ENCODE peak calls at places on chromosome 17, in ten cellular contexts. D, W, L, Q, X, J, S, Z, K and T are unnamed samples.

GRCh38 chr17:50478391-50479361 is at the start of gene RSAD1:
- DNase-seq in D (peak), W (peak), L (peak), Q (peak), X (peak), J (peak), S (peak), Z (peak), K (peak), T (peak)

GRCh38 chr17:48024149-48025039 is 13.2 kb downstream of the COPZ2 start:
- DNase-seq in D (no peak), W (peak), L (peak), Q (no peak), X (no peak), J (no peak), S (no peak), Z (peak), K (peak), T (no peak)

GRCh38 chr17:12122091-12122490 is 101.4 kb downstream of the MAP2K4 start:
- DNase-seq in D (no peak), W (no peak), L (no peak), Q (no peak), X (no peak), J (no peak), S (no peak), Z (no peak), K (no peak), T (no peak)

GRCh38 chr17:70484496-70484895 is 315.2 kb downstream of the KCNJ2 start:
- DNase-seq in D (no peak), W (no peak), L (no peak), Q (no peak), X (no peak), J (no peak), S (no peak), Z (no peak), K (no peak), T (no peak)

GRCh38 chr17:74843352-74843627 is 16.4 kb downstream of the GRIN2C start:
- DNase-seq in D (no peak), W (no peak), L (no peak), Q (no peak), X (no peak), J (no peak), S (no peak), Z (no peak), K (no peak), T (no peak)

GRCh38 chr17:79046501-79047280 is 22.7 kb downstream of the C1QTNF1 start:
- DNase-seq in D (no peak), W (no peak), L (peak), Q (no peak), X (peak), J (no peak), S (no peak), Z (no peak), K (no peak), T (no peak)

GRCh38 chr17:75174996-75175395 is 7.8 kb downstream of the SUMO2 start:
- DNase-seq in D (no peak), W (no peak), L (no peak), Q (no peak), X (no peak), J (no peak), S (no peak), Z (no peak), K (no peak), T (no peak)

GRCh38 chr17:41777579-41778188 is 8.8 kb downstream of the JUP start:
- DNase-seq in D (no peak), W (no peak), L (peak), Q (no peak), X (peak), J (peak), S (no peak), Z (no peak), K (peak), T (no peak)

GRCh38 chr17:2400474-2400866 is 390 bp downstream of the MNT start:
- DNase-seq in D (peak), W (peak), L (peak), Q (peak), X (no peak), J (peak), S (peak), Z (peak), K (no peak), T (no peak)

GRCh38 chr17:81420769-81421462 is 25.7 kb downstream of the BAHCC1 start:
- DNase-seq in D (no peak), W (no peak), L (peak), Q (no peak), X (no peak), J (no peak), S (no peak), Z (no peak), K (no peak), T (no peak)

GRCh38 chr17:4945176-4945943 is 3.0 kb downstream of the PFN1 start:
- DNase-seq in D (peak), W (peak), L (peak), Q (peak), X (peak), J (no peak), S (peak), Z (peak), K (peak), T (peak)

GRCh38 chr17:36879027-36879426 is 58.2 kb upstream of the LHX1 start:
- DNase-seq in D (no peak), W (no peak), L (no peak), Q (no peak), X (no peak), J (no peak), S (no peak), Z (no peak), K (no peak), T (no peak)

GRCh38 chr17:55284001-55284884 is 19.5 kb downstream of the HLF start:
- DNase-seq in D (no peak), W (no peak), L (no peak), Q (no peak), X (no peak), J (no peak), S (no peak), Z (no peak), K (no peak), T (no peak)

GRCh38 chr17:63019138-63019873 is 53.3 kb downstream of the TANC2 start:
- DNase-seq in D (no peak), W (no peak), L (no peak), Q (no peak), X (no peak), J (no peak), S (no peak), Z (no peak), K (no peak), T (no peak)